ENCODE peak calls at places on chromosomes 16 and 17, in nine cellular contexts. One of them, this sample, is unnamed.

GRCh38 chr17:2177235-2177811 is 122.4 kb downstream of the HIC1 start:
- DNase-seq in AG04450: no peak
- DNase-seq in AG10803: peak
- DNase-seq in ascending aorta: no peak
- DNase-seq in heart right ventricle: no peak
- DNase-seq in lower lobe of right lung: no peak
- DNase-seq in GM06990: no peak
- DNase-seq in stomach: no peak
- DNase-seq in left ventricle myocardium inferior: no peak
- DNase-seq in this sample: no peak

GRCh38 chr17:27241346-27241946 is 52.5 kb upstream of the WSB1 start:
- DNase-seq in AG04450: no peak
- DNase-seq in AG10803: peak
- DNase-seq in ascending aorta: no peak
- DNase-seq in heart right ventricle: no peak
- DNase-seq in lower lobe of right lung: no peak
- DNase-seq in GM06990: peak
- DNase-seq in stomach: no peak
- DNase-seq in left ventricle myocardium inferior: no peak
- DNase-seq in this sample: peak

GRCh38 chr17:3418222-3418621 is 7.1 kb downstream of the OR3A3 start:
- DNase-seq in AG04450: no peak
- DNase-seq in AG10803: no peak
- DNase-seq in ascending aorta: no peak
- DNase-seq in heart right ventricle: no peak
- DNase-seq in lower lobe of right lung: no peak
- DNase-seq in GM06990: no peak
- DNase-seq in stomach: no peak
- DNase-seq in left ventricle myocardium inferior: no peak
- DNase-seq in this sample: no peak

GRCh38 chr17:79671387-79671752 is 59.4 kb upstream of the ENPP7 start:
- DNase-seq in AG04450: no peak
- DNase-seq in AG10803: no peak
- DNase-seq in ascending aorta: no peak
- DNase-seq in heart right ventricle: no peak
- DNase-seq in lower lobe of right lung: no peak
- DNase-seq in GM06990: no peak
- DNase-seq in stomach: no peak
- DNase-seq in left ventricle myocardium inferior: peak
- DNase-seq in this sample: no peak

GRCh38 chr17:51000835-51001638 is 119.6 kb downstream of the SPAG9 start:
- DNase-seq in AG04450: peak
- DNase-seq in AG10803: peak
- DNase-seq in ascending aorta: no peak
- DNase-seq in heart right ventricle: peak
- DNase-seq in lower lobe of right lung: no peak
- DNase-seq in GM06990: peak
- DNase-seq in stomach: no peak
- DNase-seq in left ventricle myocardium inferior: no peak
- DNase-seq in this sample: peak

GRCh38 chr16:81137012-81137335 is 40.8 kb upstream of the GCSH start:
- DNase-seq in AG04450: no peak
- DNase-seq in AG10803: peak
- DNase-seq in ascending aorta: no peak
- DNase-seq in heart right ventricle: no peak
- DNase-seq in lower lobe of right lung: no peak
- DNase-seq in GM06990: no peak
- DNase-seq in stomach: no peak
- DNase-seq in left ventricle myocardium inferior: no peak
- DNase-seq in this sample: no peak

GRCh38 chr16:89042711-89043551 is 50.7 kb upstream of the ACSF3 start:
- DNase-seq in AG04450: no peak
- DNase-seq in AG10803: no peak
- DNase-seq in ascending aorta: no peak
- DNase-seq in heart right ventricle: no peak
- DNase-seq in lower lobe of right lung: peak
- DNase-seq in GM06990: no peak
- DNase-seq in stomach: no peak
- DNase-seq in left ventricle myocardium inferior: no peak
- DNase-seq in this sample: no peak

GRCh38 chr16:27219161-27219560 is 15.8 kb downstream of the KDM8 start:
- DNase-seq in AG04450: no peak
- DNase-seq in AG10803: no peak
- DNase-seq in ascending aorta: no peak
- DNase-seq in heart right ventricle: no peak
- DNase-seq in lower lobe of right lung: peak
- DNase-seq in GM06990: no peak
- DNase-seq in stomach: no peak
- DNase-seq in left ventricle myocardium inferior: no peak
- DNase-seq in this sample: no peak

GRCh38 chr17:31835984-31836383 is 23.1 kb downstream of the COPRS start:
- DNase-seq in AG04450: no peak
- DNase-seq in AG10803: peak
- DNase-seq in ascending aorta: no peak
- DNase-seq in heart right ventricle: no peak
- DNase-seq in lower lobe of right lung: no peak
- DNase-seq in GM06990: no peak
- DNase-seq in stomach: no peak
- DNase-seq in left ventricle myocardium inferior: no peak
- DNase-seq in this sample: no peak

GRCh38 chr17:28545787-28546415 is 6.5 kb downstream of the UNC119 start:
- DNase-seq in AG04450: no peak
- DNase-seq in AG10803: no peak
- DNase-seq in ascending aorta: no peak
- DNase-seq in heart right ventricle: no peak
- DNase-seq in lower lobe of right lung: no peak
- DNase-seq in GM06990: no peak
- DNase-seq in stomach: no peak
- DNase-seq in left ventricle myocardium inferior: no peak
- DNase-seq in this sample: no peak

GRCh38 chr16:64841482-64841881 is 280.4 kb downstream of the CDH11 start:
- DNase-seq in AG04450: no peak
- DNase-seq in AG10803: no peak
- DNase-seq in ascending aorta: no peak
- DNase-seq in heart right ventricle: no peak
- DNase-seq in lower lobe of right lung: no peak
- DNase-seq in GM06990: no peak
- DNase-seq in stomach: no peak
- DNase-seq in left ventricle myocardium inferior: no peak
- DNase-seq in this sample: no peak
- TF ChIP-seq CTCF in AG04450: no peak
- TF ChIP-seq CTCF in AG10803: no peak
- TF ChIP-seq CTCF in ascending aorta: no peak
- TF ChIP-seq CTCF in heart right ventricle: no peak
- TF ChIP-seq CTCF in lower lobe of right lung: no peak
- TF ChIP-seq CTCF in GM06990: no peak
- TF ChIP-seq CTCF in stomach: no peak
- TF ChIP-seq CTCF in left ventricle myocardium inferior: no peak
- TF ChIP-seq CTCF in this sample: no peak

DNA sequence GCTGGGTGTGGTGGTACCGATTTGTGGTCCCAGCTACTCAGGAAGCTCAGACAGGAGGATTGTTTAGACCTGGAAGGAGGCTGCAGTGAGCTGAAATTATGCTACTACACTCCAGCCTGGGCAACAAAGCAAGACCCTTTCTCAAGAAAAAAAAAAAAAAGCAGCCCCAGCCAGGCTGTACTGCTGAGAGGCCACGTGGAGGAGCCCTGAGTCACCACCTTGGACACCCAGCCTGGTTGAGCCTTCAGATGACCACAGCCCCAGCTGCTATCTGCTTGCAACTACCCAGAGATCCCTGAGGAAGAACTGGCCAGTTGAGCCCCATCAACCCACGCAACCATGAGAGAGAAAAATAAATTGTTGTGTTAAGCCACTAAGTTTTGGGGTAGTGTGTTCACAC is 23.6 kb upstream of the GPRC5C start:
- DNase-seq in AG04450: no peak
- DNase-seq in AG10803: peak
- DNase-seq in ascending aorta: no peak
- DNase-seq in heart right ventricle: no peak
- DNase-seq in lower lobe of right lung: peak
- DNase-seq in GM06990: no peak
- DNase-seq in stomach: peak
- DNase-seq in left ventricle myocardium inferior: no peak
- DNase-seq in this sample: no peak
- TF ChIP-seq CTCF in AG04450: no peak
- TF ChIP-seq CTCF in AG10803: no peak
- TF ChIP-seq CTCF in ascending aorta: no peak
- TF ChIP-seq CTCF in heart right ventricle: peak
- TF ChIP-seq CTCF in lower lobe of right lung: no peak
- TF ChIP-seq CTCF in GM06990: peak
- TF ChIP-seq CTCF in stomach: no peak
- TF ChIP-seq CTCF in left ventricle myocardium inferior: peak
- TF ChIP-seq CTCF in this sample: peak

GRCh38 chr16:70805787-70806186 is 4.8 kb upstream of the VAC14 start:
- DNase-seq in AG04450: peak
- DNase-seq in AG10803: peak
- DNase-seq in ascending aorta: no peak
- DNase-seq in heart right ventricle: no peak
- DNase-seq in lower lobe of right lung: no peak
- DNase-seq in GM06990: no peak
- DNase-seq in stomach: no peak
- DNase-seq in left ventricle myocardium inferior: no peak
- DNase-seq in this sample: no peak

GRCh38 chr16:70805380-70805779 is 4.4 kb upstream of the VAC14 start:
- DNase-seq in AG04450: no peak
- DNase-seq in AG10803: no peak
- DNase-seq in ascending aorta: no peak
- DNase-seq in heart right ventricle: no peak
- DNase-seq in lower lobe of right lung: no peak
- DNase-seq in GM06990: no peak
- DNase-seq in stomach: no peak
- DNase-seq in left ventricle myocardium inferior: no peak
- DNase-seq in this sample: no peak

GRCh38 chr16:70804729-70805169 is 3.8 kb upstream of the VAC14 start:
- DNase-seq in AG04450: no peak
- DNase-seq in AG10803: no peak
- DNase-seq in ascending aorta: no peak
- DNase-seq in heart right ventricle: no peak
- DNase-seq in lower lobe of right lung: no peak
- DNase-seq in GM06990: no peak
- DNase-seq in stomach: no peak
- DNase-seq in left ventricle myocardium inferior: no peak
- DNase-seq in this sample: no peak

GRCh38 chr16:70809392-70810060 is 8.6 kb upstream of the VAC14 start:
- DNase-seq in AG04450: no peak
- DNase-seq in AG10803: no peak
- DNase-seq in ascending aorta: no peak
- DNase-seq in heart right ventricle: no peak
- DNase-seq in lower lobe of right lung: no peak
- DNase-seq in GM06990: no peak
- DNase-seq in stomach: no peak
- DNase-seq in left ventricle myocardium inferior: no peak
- DNase-seq in this sample: peak

DNA sequence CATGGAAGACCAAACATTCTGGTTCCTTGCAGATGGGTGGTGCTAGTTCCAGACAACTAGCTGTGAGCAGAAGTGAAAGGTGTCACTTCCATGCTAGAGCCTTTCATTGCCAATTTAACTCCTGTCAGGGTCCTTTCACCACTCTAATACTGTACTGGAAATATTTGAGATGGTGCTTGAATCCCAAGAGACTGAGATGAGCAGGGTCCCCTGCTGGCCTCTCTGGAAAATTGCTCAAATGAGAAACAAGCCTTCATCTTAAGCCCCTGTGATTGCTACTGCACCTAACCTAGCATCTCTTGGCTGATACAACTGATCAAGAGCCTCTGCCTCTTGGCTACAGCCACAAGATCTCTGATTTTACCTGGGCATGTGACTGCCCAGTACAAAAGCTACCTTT is 7.4 kb upstream of the VAC14 start:
- DNase-seq in AG04450: no peak
- DNase-seq in AG10803: no peak
- DNase-seq in ascending aorta: no peak
- DNase-seq in heart right ventricle: no peak
- DNase-seq in lower lobe of right lung: no peak
- DNase-seq in GM06990: no peak
- DNase-seq in stomach: no peak
- DNase-seq in left ventricle myocardium inferior: no peak
- DNase-seq in this sample: no peak
- TF ChIP-seq CTCF in AG04450: peak
- TF ChIP-seq CTCF in AG10803: no peak
- TF ChIP-seq CTCF in ascending aorta: no peak
- TF ChIP-seq CTCF in heart right ventricle: no peak
- TF ChIP-seq CTCF in lower lobe of right lung: no peak
- TF ChIP-seq CTCF in GM06990: peak
- TF ChIP-seq CTCF in stomach: no peak
- TF ChIP-seq CTCF in left ventricle myocardium inferior: no peak
- TF ChIP-seq CTCF in this sample: no peak

GRCh38 chr16:14522617-14523135 is 107.4 kb downstream of the PARN start:
- DNase-seq in AG04450: no peak
- DNase-seq in AG10803: no peak
- DNase-seq in ascending aorta: no peak
- DNase-seq in heart right ventricle: no peak
- DNase-seq in lower lobe of right lung: no peak
- DNase-seq in GM06990: no peak
- DNase-seq in stomach: no peak
- DNase-seq in left ventricle myocardium inferior: no peak
- DNase-seq in this sample: no peak

GRCh38 chr16:14525596-14525995 is 104.5 kb downstream of the PARN start:
- DNase-seq in AG04450: no peak
- DNase-seq in AG10803: no peak
- DNase-seq in ascending aorta: no peak
- DNase-seq in heart right ventricle: no peak
- DNase-seq in lower lobe of right lung: no peak
- DNase-seq in GM06990: no peak
- DNase-seq in stomach: no peak
- DNase-seq in left ventricle myocardium inferior: no peak
- DNase-seq in this sample: no peak

GRCh38 chr16:14523632-14524031 is 106.4 kb downstream of the PARN start:
- DNase-seq in AG04450: no peak
- DNase-seq in AG10803: no peak
- DNase-seq in ascending aorta: no peak
- DNase-seq in heart right ventricle: no peak
- DNase-seq in lower lobe of right lung: no peak
- DNase-seq in GM06990: no peak
- DNase-seq in stomach: no peak
- DNase-seq in left ventricle myocardium inferior: no peak
- DNase-seq in this sample: no peak

GRCh38 chr16:14527411-14528044 is 102.5 kb downstream of the PARN start:
- DNase-seq in AG04450: peak
- DNase-seq in AG10803: peak
- DNase-seq in ascending aorta: no peak
- DNase-seq in heart right ventricle: no peak
- DNase-seq in lower lobe of right lung: no peak
- DNase-seq in GM06990: no peak
- DNase-seq in stomach: no peak
- DNase-seq in left ventricle myocardium inferior: no peak
- DNase-seq in this sample: no peak

DNA sequence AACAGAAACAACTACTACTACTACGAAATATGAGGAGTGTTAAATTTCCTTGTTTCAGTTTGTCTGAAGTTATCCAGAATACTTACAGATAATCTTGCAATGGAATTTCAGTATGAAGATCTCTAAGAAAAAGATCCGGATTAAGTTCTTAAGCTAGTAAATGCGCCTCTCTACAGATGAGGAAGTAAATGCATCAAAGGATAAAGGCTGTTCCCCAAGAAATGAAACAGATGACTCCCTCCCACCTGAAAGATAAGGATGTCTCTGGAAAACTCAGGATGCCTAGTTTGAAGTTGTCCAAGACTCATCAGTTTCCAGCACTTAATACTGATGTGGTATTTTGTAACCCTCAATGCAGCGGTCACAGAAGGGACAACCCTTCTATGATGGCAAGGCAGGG is 105.0 kb downstream of the PARN start:
- DNase-seq in AG04450: no peak
- DNase-seq in AG10803: no peak
- DNase-seq in ascending aorta: no peak
- DNase-seq in heart right ventricle: no peak
- DNase-seq in lower lobe of right lung: no peak
- DNase-seq in GM06990: no peak
- DNase-seq in stomach: no peak
- DNase-seq in left ventricle myocardium inferior: no peak
- DNase-seq in this sample: no peak
- TF ChIP-seq CTCF in AG04450: no peak
- TF ChIP-seq CTCF in AG10803: no peak
- TF ChIP-seq CTCF in ascending aorta: no peak
- TF ChIP-seq CTCF in heart right ventricle: no peak
- TF ChIP-seq CTCF in lower lobe of right lung: no peak
- TF ChIP-seq CTCF in GM06990: no peak
- TF ChIP-seq CTCF in stomach: no peak
- TF ChIP-seq CTCF in left ventricle myocardium inferior: no peak
- TF ChIP-seq CTCF in this sample: no peak

This sample was measured in GM20000.